ENCODE peak calls at places on chromosome 22, in ten cellular contexts. Z is A673, R is heart right ventricle, G is A549, D is fibroblast of the conjunctiva, T is ELR, P is hypothalamus, Q is colonic mucosa, C is nucleus accumbens, U is choroid plexus epithelial cell. S is an unnamed sample.

GRCh38 chr22:23376256-23376655 is 195.9 kb downstream of the BCR start:
- DNase-seq in Z (peak), R (no peak), G (peak), D (no peak), T (peak), P (no peak), Q (peak), C (no peak), U (peak), S (no peak)

GRCh38 chr22:47551438-47551788 is 789.0 kb downstream of the TBC1D22A start:
- DNase-seq in Z (no peak), R (no peak), G (no peak), D (no peak), T (no peak), P (no peak), Q (no peak), C (no peak), U (no peak), S (no peak)

GRCh38 chr22:50189849-50190181 is 4.1 kb downstream of the TRABD start:
- DNase-seq in Z (no peak), R (no peak), G (no peak), D (no peak), T (no peak), P (no peak), Q (peak), C (no peak), U (peak), S (no peak)

GRCh38 chr22:35777335-35777975 is 59.8 kb downstream of the APOL5 start:
- DNase-seq in Z (no peak), R (no peak), G (no peak), D (peak), T (peak), P (no peak), Q (no peak), C (no peak), U (peak), S (no peak)

GRCh38 chr22:37186228-37186996 is 1.6 kb downstream of the C1QTNF6 start:
- DNase-seq in Z (peak), R (no peak), G (peak), D (peak), T (peak), P (no peak), Q (no peak), C (no peak), U (peak), S (no peak)

GRCh38 chr22:49776891-49777290 is 50.8 kb downstream of the BRD1 start:
- DNase-seq in Z (no peak), R (no peak), G (no peak), D (no peak), T (no peak), P (no peak), Q (no peak), C (no peak), U (no peak), S (no peak)

GRCh38 chr22:19703869-19704268 is 10.4 kb upstream of the SEPTIN5 start:
- DNase-seq in Z (no peak), R (no peak), G (no peak), D (no peak), T (no peak), P (no peak), Q (no peak), C (no peak), U (no peak), S (no peak)

GRCh38 chr22:45163417-45164216 is at the start of gene NUP50:
- DNase-seq in Z (peak), R (peak), G (peak), D (peak), T (peak), P (peak), Q (peak), C (peak), U (peak), S (peak)

GRCh38 chr22:24497879-24498278 is 2.7 kb downstream of the UPB1 start:
- DNase-seq in Z (no peak), R (no peak), G (no peak), D (no peak), T (no peak), P (no peak), Q (no peak), C (no peak), U (no peak), S (no peak)

GRCh38 chr22:41305646-41306045 is 4.3 kb downstream of the ZC3H7B start:
- DNase-seq in Z (peak), R (no peak), G (no peak), D (no peak), T (peak), P (no peak), Q (no peak), C (no peak), U (no peak), S (no peak)

GRCh38 chr22:42743501-42743991 is 22.9 kb upstream of the A4GALT start:
- DNase-seq in Z (peak), R (peak), G (no peak), D (peak), T (peak), P (no peak), Q (peak), C (no peak), U (peak), S (no peak)

GRCh38 chr22:26174280-26174679 is 5.0 kb downstream of the SEZ6L start:
- DNase-seq in Z (peak), R (no peak), G (peak), D (no peak), T (peak), P (no peak), Q (no peak), C (no peak), U (no peak), S (no peak)

GRCh38 chr22:19877626-19878339 is 23.1 kb upstream of the GNB1L start:
- DNase-seq in Z (no peak), R (no peak), G (no peak), D (peak), T (peak), P (no peak), Q (no peak), C (no peak), U (peak), S (no peak)

GRCh38 chr22:45240810-45241631 is at the start of gene KIAA0930:
- DNase-seq in Z (peak), R (peak), G (peak), D (peak), T (peak), P (peak), Q (peak), C (peak), U (peak), S (peak)

GRCh38 chr22:50531546-50532352 is 1.9 kb upstream of the TYMP start:
- DNase-seq in Z (no peak), R (peak), G (no peak), D (no peak), T (peak), P (no peak), Q (peak), C (no peak), U (peak), S (peak)

GRCh38 chr22:40329021-40329456 is 17.3 kb upstream of the ADSL start:
- DNase-seq in Z (no peak), R (no peak), G (no peak), D (no peak), T (no peak), P (no peak), Q (no peak), C (no peak), U (no peak), S (no peak)

GRCh38 chr22:46068908-46069481 is 81.3 kb upstream of the PPARA start:
- DNase-seq in Z (peak), R (no peak), G (no peak), D (no peak), T (peak), P (no peak), Q (no peak), C (no peak), U (peak), S (no peak)

GRCh38 chr22:23137905-23138520 is 3.8 kb downstream of the RSPH14 start:
- DNase-seq in Z (no peak), R (peak), G (no peak), D (no peak), T (no peak), P (no peak), Q (no peak), C (no peak), U (peak), S (peak)

GRCh38 chr22:23183107-23183698 is 2.9 kb downstream of the BCR start:
- DNase-seq in Z (peak), R (peak), G (no peak), D (peak), T (peak), P (no peak), Q (peak), C (peak), U (peak), S (no peak)

GRCh38 chr22:37632174-37633081 is 7.0 kb upstream of the SH3BP1 start:
- DNase-seq in Z (no peak), R (no peak), G (no peak), D (no peak), T (no peak), P (no peak), Q (no peak), C (no peak), U (no peak), S (no peak)

GRCh38 chr22:29385748-29386147 is 2.6 kb downstream of the AP1B1 start:
- DNase-seq in Z (no peak), R (no peak), G (no peak), D (no peak), T (no peak), P (no peak), Q (no peak), C (no peak), U (no peak), S (no peak)

GRCh38 chr22:22721681-22722309 is 77.4 kb downstream of the GGTLC2 start:
- DNase-seq in Z (no peak), R (no peak), G (no peak), D (peak), T (no peak), P (no peak), Q (no peak), C (peak), U (peak), S (no peak)